ENCODE peak calls at places on chromosomes 6 and 20, in nine cellular contexts. C is kidney epithelial cell; E is activated CD8-positive, alpha-beta T cell treated with anti-CD3 and anti-CD28 coated beads for 36 hours; D is right cardiac atrium; X is HFF-Myc; A is H7; J is substantia nigra; G is MCF 10A; S is stimulated activated CD4-positive, alpha-beta T cell treated with anti-CD3 and anti-CD28 coated beads, Interleukin-1b, Interleukin-23, amount 100 ng/mL, for 24 hours. M is an unnamed sample.

GRCh38 chr6:77401231-77401630 is 62.1 kb downstream of the HTR1B start:
- DNase-seq in C (no peak), E (no peak), D (no peak), X (no peak), A (no peak), J (no peak), G (no peak), S (no peak), M (no peak)

GRCh38 chr20:49979030-49979832 is 3.5 kb upstream of the SNAI1 start:
- DNase-seq in C (no peak), E (peak; percentile 61), D (peak; percentile 80), X (no peak), A (peak; percentile 97), J (peak; percentile 41), G (peak; percentile 45), S (peak; percentile 58), M (peak; percentile 12)

GRCh38 chr6:168247456-168248147 is 72.0 kb downstream of the DACT2 start:
- DNase-seq in C (no peak), E (no peak), D (peak; percentile 76), X (no peak), A (no peak), J (no peak), G (peak; percentile 9), S (no peak), M (no peak)

GRCh38 chr6:160992323-160993314 is 1.1 kb downstream of the MAP3K4 start:
- DNase-seq in C (no peak), E (peak; percentile 60), D (peak; percentile 37), X (peak; percentile 60), A (peak; percentile 67), J (no peak), G (peak; percentile 78), S (no peak), M (peak; percentile 2)

GRCh38 chr6:96939019-96939805 is 14.7 kb downstream of the KLHL32 start:
- DNase-seq in C (peak; percentile 56), E (peak; percentile 42), D (no peak), X (no peak), A (no peak), J (no peak), G (peak; percentile 89), S (no peak), M (no peak)

GRCh38 chr20:57713505-57713903 is 3.7 kb upstream of the PMEPA1 start:
- DNase-seq in C (no peak), E (no peak), D (no peak), X (no peak), A (no peak), J (no peak), G (peak; percentile 84), S (no peak), M (no peak)

GRCh38 chr6:105818505-105818904 is 267.6 kb upstream of the PRDM1 start:
- DNase-seq in C (no peak), E (no peak), D (no peak), X (no peak), A (no peak), J (no peak), G (no peak), S (no peak), M (no peak)

GRCh38 chr20:33009214-33010132 is 2.0 kb downstream of the BPIFB2 start:
- DNase-seq in C (no peak), E (no peak), D (no peak), X (no peak), A (no peak), J (no peak), G (no peak), S (no peak), M (no peak)

GRCh38 chr6:40413231-40413755 is 173.9 kb downstream of the LRFN2 start:
- DNase-seq in C (no peak), E (no peak), D (no peak), X (no peak), A (no peak), J (no peak), G (no peak), S (no peak), M (no peak)

GRCh38 chr6:142784344-142784743 is 160.6 kb downstream of the HIVEP2 start:
- DNase-seq in C (no peak), E (peak; percentile 58), D (no peak), X (no peak), A (no peak), J (no peak), G (no peak), S (no peak), M (no peak)

GRCh38 chr6:47195251-47195650 is 114.5 kb downstream of the TNFRSF21 start:
- DNase-seq in C (no peak), E (no peak), D (peak; percentile 50), X (no peak), A (no peak), J (no peak), G (no peak), S (no peak), M (no peak)

GRCh38 chr6:32112436-32112980 is 3.4 kb upstream of the TNXB start:
- DNase-seq in C (no peak), E (no peak), D (peak; percentile 81), X (no peak), A (no peak), J (no peak), G (no peak), S (no peak), M (no peak)

GRCh38 chr6:25012657-25013056 is 76.9 kb upstream of the RIPOR2 start:
- DNase-seq in C (no peak), E (no peak), D (no peak), X (peak; percentile 53), A (no peak), J (no peak), G (peak; percentile 83), S (no peak), M (no peak)

GRCh38 chr6:131949909-131950766 is 1.0 kb downstream of the CCN2 start:
- DNase-seq in C (peak; percentile 49), E (peak; percentile 34), D (peak; percentile 91), X (peak; percentile 81), A (peak; percentile 81), J (peak; percentile 73), G (peak; percentile 90), S (no peak), M (peak; percentile 46)

M was measured in hypothalamus.